ENCODE peak calls at places on chromosomes 11 and 22, in six cellular contexts. C is choroid plexus epithelial cell; H is Daoy; L is gastrocnemius medialis; E is GM12891; Y is CD4-positive, alpha-beta T cell. U is an unnamed sample.

GRCh38 chr11:1073261-1073724 is 1.4 kb upstream of the MUC2 start:
- DNase-seq in C (peak; percentile 62), H (peak; percentile 89), L (peak; percentile 36), E (no peak), Y (peak; percentile 27), U (no peak)

GRCh38 chr22:49825944-49826602 is 1.6 kb downstream of the BRD1 start:
- DNase-seq in C (peak; percentile 34), H (peak; percentile 41), L (no peak), E (no peak), Y (peak; percentile 66), U (peak; percentile 68)

GRCh38 chr11:125365196-125365931 is 130.7 kb downstream of the FEZ1 start:
- DNase-seq in C (no peak), H (no peak), L (no peak), E (no peak), Y (no peak), U (no peak)

GRCh38 chr11:9922806-9923205 is 258.9 kb downstream of the SWAP70 start:
- DNase-seq in C (peak; percentile 33), H (no peak), L (no peak), E (no peak), Y (no peak), U (no peak)

GRCh38 chr11:72144807-72145565 is 9.5 kb downstream of the FOLR3 start:
- DNase-seq in C (peak; percentile 64), H (peak; percentile 30), L (no peak), E (no peak), Y (no peak), U (no peak)

GRCh38 chr11:122791411-122791810 is 46.9 kb upstream of the CRTAM start:
- DNase-seq in C (peak; percentile 39), H (no peak), L (no peak), E (no peak), Y (no peak), U (no peak)

GRCh38 chr11:69293819-69294505 is at the start of gene MYEOV:
- DNase-seq in C (peak; percentile 51), H (peak; percentile 64), L (no peak), E (peak; percentile 66), Y (no peak), U (no peak)

GRCh38 chr11:31825453-31826391 is 14.6 kb upstream of the PAX6 start:
- DNase-seq in C (no peak), H (no peak), L (no peak), E (no peak), Y (no peak), U (no peak)

GRCh38 chr11:46391578-46392420 is at the start of gene CHRM4:
- DNase-seq in C (peak; percentile 36), H (peak; percentile 71), L (no peak), E (no peak), Y (no peak), U (no peak)

U was measured in immature natural killer cell.